ENCODE peak calls at places on chromosomes 3 and 15, in eight cellular contexts. V is heart left ventricle, M is A673, H is BE2C, K is IMR-90, L is stomach, R is adrenal gland, O is heart right ventricle. J is an unnamed sample.

GRCh38 chr3:25433106-25433505 is 5.0 kb downstream of the RARB start:
- DNase-seq in L (no peak), M (no peak), K (no peak), H (no peak), V (no peak), O (no peak), R (no peak), J (no peak)

GRCh38 chr15:66042624-66043023 is 173.3 kb downstream of the RAB11A start:
- DNase-seq in O (no peak), L (peak; percentile 82), K (no peak), M (no peak), H (no peak), R (no peak), V (no peak), J (no peak)

GRCh38 chr3:64422192-64422591 is 196.9 kb upstream of the PRICKLE2 start:
- DNase-seq in H (no peak), V (no peak), M (no peak), L (no peak), O (no peak), K (peak; percentile 79), R (no peak), J (no peak)

GRCh38 chr15:96889734-96890480 is 559.4 kb downstream of the NR2F2 start:
- DNase-seq in M (peak; percentile 52), H (no peak), L (no peak), R (no peak), V (no peak), K (no peak), O (no peak), J (no peak)

GRCh38 chr15:25793354-25794050 is 69.6 kb downstream of the ATP10A start:
- DNase-seq in M (no peak), V (peak; percentile 60), H (no peak), L (peak; percentile 17), O (no peak), R (peak; percentile 40), K (no peak), J (peak; percentile 31)

GRCh38 chr3:81742581-81742980 is 18.9 kb downstream of the GBE1 start:
- DNase-seq in V (no peak), R (no peak), O (no peak), H (no peak), L (no peak), M (no peak), K (no peak), J (no peak)

GRCh38 chr3:191369081-191370010 is 39.0 kb upstream of the UTS2B start:
- DNase-seq in V (no peak), R (no peak), K (peak; percentile 58), O (no peak), M (no peak), L (no peak), H (no peak), J (no peak)

GRCh38 chr3:146504546-146505197 is 35.3 kb upstream of the PLSCR2 start:
- DNase-seq in M (peak; percentile 4), O (no peak), R (no peak), K (no peak), H (no peak), L (no peak), V (no peak), J (no peak)

GRCh38 chr3:11655188-11655928 is 11.6 kb upstream of the VGLL4 start:
- DNase-seq in H (peak; percentile 23), L (no peak), V (no peak), K (no peak), R (no peak), M (peak; percentile 50), O (no peak), J (no peak)

GRCh38 chr3:189249987-189250386 is 78.2 kb downstream of the TPRG1 start:
- DNase-seq in O (no peak), L (no peak), V (no peak), H (no peak), R (no peak), M (no peak), K (no peak), J (no peak)

GRCh38 chr3:79414821-79415220 is 353.0 kb downstream of the ROBO1 start:
- DNase-seq in O (no peak), L (no peak), V (no peak), K (peak; percentile 39), M (no peak), H (no peak), R (peak; percentile 16), J (no peak)

GRCh38 chr15:77576538-77576937 is 56.2 kb downstream of the LINGO1 start:
- DNase-seq in L (no peak), V (no peak), O (no peak), H (no peak), M (no peak), K (no peak), R (no peak), J (no peak)

GRCh38 chr3:168467085-168467714 is 371.5 kb upstream of the GOLIM4 start:
- DNase-seq in M (no peak), H (no peak), O (no peak), V (no peak), L (no peak), R (no peak), K (peak; percentile 55), J (no peak)

GRCh38 chr3:81743096-81744025 is 18.1 kb downstream of the GBE1 start:
- DNase-seq in O (no peak), H (peak; percentile 9), V (no peak), K (peak; percentile 98), R (peak; percentile 78), L (no peak), M (peak; percentile 64), J (no peak)

GRCh38 chr15:50126072-50126471 is 7.0 kb upstream of the ATP8B4 start:
- DNase-seq in O (no peak), K (no peak), L (no peak), M (no peak), R (no peak), V (no peak), H (no peak), J (no peak)

GRCh38 chr3:12993022-12993622 is 80.1 kb downstream of the IQSEC1 start:
- DNase-seq in H (no peak), K (peak; percentile 11), M (no peak), R (peak; percentile 68), O (peak; percentile 48), V (no peak), L (no peak), J (no peak)

GRCh38 chr3:71930056-71930991 is 145.4 kb upstream of the PROK2 start:
- DNase-seq in H (peak; percentile 59), V (no peak), L (no peak), M (peak; percentile 3), K (peak; percentile 17), O (no peak), R (peak; percentile 53), J (no peak)

GRCh38 chr15:81296673-81297072 is 27.3 kb downstream of the STARD5 start:
- DNase-seq in K (no peak), H (no peak), M (peak; percentile 94), O (peak; percentile 44), R (peak; percentile 61), L (peak; percentile 61), V (peak; percentile 79), J (no peak)

GRCh38 chr3:132723551-132723950 is 1.3 kb upstream of the NPHP3 start:
- DNase-seq in O (no peak), H (no peak), K (peak; percentile 28), R (no peak), L (no peak), M (no peak), V (no peak), J (no peak)

GRCh38 chr3:177733233-177733632 is 536.0 kb upstream of the TBL1XR1 start:
- DNase-seq in V (no peak), L (no peak), K (peak; percentile 21), H (no peak), R (no peak), M (no peak), O (no peak), J (no peak)
- H3K9me3 ChIP-seq in V (no peaks in the 10 kb centered on the region), L (no peaks in the 10 kb centered on the region), K (no peaks in the 10 kb centered on the region), H (no peaks in the 10 kb centered on the region), R (no peaks in the 10 kb centered on the region), M (no peaks in the 10 kb centered on the region), O (no peaks in the 10 kb centered on the region), J (no peaks in the 10 kb centered on the region)

GRCh38 chr3:115975796-115976195 is 352.5 kb downstream of the GAP43 start:
- DNase-seq in L (no peak), O (no peak), M (no peak), K (no peak), H (no peak), R (no peak), V (no peak), J (no peak)

GRCh38 chr3:115980709-115981108 is 357.4 kb downstream of the GAP43 start:
- DNase-seq in O (no peak), M (no peak), L (no peak), H (no peak), V (no peak), R (no peak), K (no peak), J (no peak)

GRCh38 chr3:115974940-115975339 is 351.6 kb downstream of the GAP43 start:
- DNase-seq in H (no peak), K (peak; percentile 38), R (no peak), V (no peak), L (no peak), O (no peak), M (no peak), J (no peak)

GRCh38 chr3:115975353-115975752 is 352.0 kb downstream of the GAP43 start:
- DNase-seq in L (no peak), V (no peak), R (no peak), M (peak; percentile 14), H (no peak), K (peak; percentile 91), O (no peak), J (no peak)

GRCh38 chr3:115977866-115978265 is 354.6 kb downstream of the GAP43 start:
- DNase-seq in O (no peak), L (no peak), R (no peak), H (no peak), K (no peak), M (no peak), V (no peak), J (no peak)
- TF ChIP-seq CTCF in O (no peak), L (no peak), R (no peak), H (peak; percentile 36), K (no peak), M (peak; percentile 34), V (no peak), J (no peak)

DNA sequence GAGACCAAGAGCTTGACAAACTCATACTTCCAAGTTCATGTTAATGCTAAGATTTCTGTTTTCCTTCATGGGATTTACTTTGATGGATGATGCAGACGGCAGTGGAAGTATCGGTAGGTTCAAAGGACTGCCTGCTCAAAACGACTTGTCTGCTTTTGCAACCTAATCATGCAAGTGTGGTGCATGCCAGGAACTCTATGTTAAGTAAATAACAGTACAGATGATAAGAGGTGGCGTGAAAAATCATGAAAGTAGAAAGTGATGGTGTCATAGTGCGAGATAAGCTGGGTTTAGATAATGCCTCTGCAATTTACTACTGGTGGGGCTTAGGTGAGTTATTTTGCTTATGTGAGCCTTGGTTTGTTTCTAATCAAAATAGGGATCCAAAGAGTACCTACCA is 14.7 kb upstream of the LMCD1 start:
- DNase-seq in O (no peak), V (no peak), R (no peak), K (no peak), H (no peak), M (no peak), L (peak; percentile 58), J (no peak)
- H3K4me3 ChIP-seq in O (no peak overlapping the region), V (no peak overlapping the region), R (no peak overlapping the region), K (no peak overlapping the region), H (no peak overlapping the region), M (no peak overlapping the region), L (no peak overlapping the region), J (no peak overlapping the region)

DNA sequence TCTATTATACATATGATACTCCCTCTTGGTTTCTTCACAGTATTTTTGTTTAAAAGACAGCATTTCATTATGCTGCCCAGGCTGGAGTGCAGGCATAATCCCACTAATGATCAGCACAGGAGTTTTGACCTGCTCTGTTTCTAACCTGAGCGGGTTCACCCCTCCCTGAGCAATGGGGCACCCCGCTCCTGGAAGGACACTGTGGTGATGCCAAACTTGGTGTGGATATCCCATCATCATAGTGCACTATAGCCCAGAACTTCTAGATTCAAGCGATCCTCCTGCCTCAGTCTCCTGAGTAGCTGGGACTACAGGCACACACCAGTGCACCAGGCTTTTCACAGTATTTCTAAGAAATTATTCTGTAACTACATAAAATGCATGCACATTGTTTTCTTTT is 14.9 kb downstream of the COLQ start:
- DNase-seq in M (no peak), V (no peak), L (no peak), K (no peak), H (no peak), R (no peak), O (no peak), J (no peak)
- H3K9me3 ChIP-seq in M (no peaks in the 10 kb centered on the region), V (no peaks in the 10 kb centered on the region), L (no peaks in the 10 kb centered on the region), K (no peaks in the 10 kb centered on the region), H (no peaks in the 10 kb centered on the region), R (no peaks in the 10 kb centered on the region), O (no peaks in the 10 kb centered on the region), J (no peaks in the 10 kb centered on the region)